ENCODE peak calls at places on chromosomes 4 and X, in eight cellular contexts. M, D, L, A, P, R, Y and C are unnamed samples.

GRCh38 chr4:39348371-39349265 is 17.5 kb downstream of the RFC1 start:
- DNase-seq in M (peak), D (no peak), L (no peak), A (no peak), P (no peak), R (no peak), Y (no peak), C (no peak)

GRCh38 chrX:46686003-46686645 is 72.8 kb downstream of the SLC9A7 start:
- DNase-seq in M (peak), D (peak), L (peak), A (peak), P (no peak), R (no peak), Y (peak), C (no peak)

GRCh38 chr4:122584517-122584916 is 36.3 kb downstream of the IL21 start:
- DNase-seq in M (no peak), D (peak), L (no peak), A (peak), P (no peak), R (no peak), Y (no peak), C (peak)

GRCh38 chr4:2335729-2336101 is 73.8 kb upstream of the MXD4 start:
- DNase-seq in M (no peak), D (no peak), L (peak), A (no peak), P (no peak), R (peak), Y (no peak), C (no peak)

GRCh38 chrX:20594985-20595384 is 328.3 kb upstream of the RPS6KA3 start:
- DNase-seq in M (no peak), D (no peak), L (peak), A (peak), P (no peak), R (no peak), Y (no peak), C (peak)

GRCh38 chrX:55815546-55815945 is 98.0 kb downstream of the RRAGB start:
- DNase-seq in M (no peak), D (no peak), L (no peak), A (no peak), P (no peak), R (no peak), Y (no peak), C (no peak)

GRCh38 chr4:19095491-19096046 is 1074.0 kb upstream of the LCORL start:
- DNase-seq in M (no peak), D (no peak), L (no peak), A (no peak), P (no peak), R (no peak), Y (no peak), C (no peak)

GRCh38 chr4:114481856-114482255 is 116.8 kb upstream of the UGT8 start:
- DNase-seq in M (no peak), D (no peak), L (no peak), A (no peak), P (no peak), R (no peak), Y (no peak), C (no peak)

GRCh38 chrX:104309169-104309568 is 54.4 kb upstream of the ESX1 start:
- DNase-seq in M (no peak), D (no peak), L (peak), A (no peak), P (no peak), R (no peak), Y (no peak), C (no peak)

GRCh38 chr4:128387600-128388351 is 100.2 kb upstream of the PGRMC2 start:
- DNase-seq in M (no peak), D (no peak), L (no peak), A (no peak), P (no peak), R (no peak), Y (no peak), C (no peak)

GRCh38 chrX:522456-522855 is 108.1 kb upstream of the SHOX start:
- DNase-seq in M (no peak), D (no peak), L (no peak), A (no peak), P (no peak), R (no peak), Y (no peak), C (no peak)

GRCh38 chrX:53319614-53320542 is 38.5 kb upstream of the IQSEC2 start:
- DNase-seq in M (no peak), D (no peak), L (peak), A (no peak), P (no peak), R (no peak), Y (peak), C (no peak)

GRCh38 chrX:16653424-16653823 is 3.5 kb downstream of the S100G start:
- DNase-seq in M (no peak), D (no peak), L (no peak), A (no peak), P (no peak), R (no peak), Y (no peak), C (no peak)

GRCh38 chr4:96093563-96093962 is 253.7 kb downstream of the PDHA2 start:
- DNase-seq in M (no peak), D (no peak), L (no peak), A (no peak), P (no peak), R (no peak), Y (no peak), C (no peak)

GRCh38 chrX:130793966-130794365 is 109.0 kb downstream of the ENOX2 start:
- DNase-seq in M (no peak), D (no peak), L (no peak), A (no peak), P (no peak), R (no peak), Y (no peak), C (no peak)

GRCh38 chr4:127249066-127249766 is 383.5 kb upstream of the INTU start:
- DNase-seq in M (no peak), D (no peak), L (no peak), A (peak), P (no peak), R (no peak), Y (no peak), C (peak)

GRCh38 chr4:30817489-30817888 is 97.3 kb downstream of the PCDH7 start:
- DNase-seq in M (no peak), D (no peak), L (no peak), A (no peak), P (no peak), R (no peak), Y (no peak), C (no peak)

GRCh38 chr4:103091601-103092223 is 7.9 kb downstream of the BDH2 start:
- DNase-seq in M (peak), D (peak), L (no peak), A (peak), P (no peak), R (no peak), Y (no peak), C (no peak)

GRCh38 chrX:153794897-153795816 is 689 bp downstream of the SSR4 start:
- DNase-seq in M (peak), D (no peak), L (peak), A (peak), P (no peak), R (no peak), Y (peak), C (no peak)

GRCh38 chrX:65574356-65574755 is 39.8 kb upstream of the LAS1L start:
- DNase-seq in M (no peak), D (no peak), L (no peak), A (no peak), P (no peak), R (no peak), Y (no peak), C (no peak)

GRCh38 chrX:47623540-47624027 is 3.9 kb upstream of the SYN1 start:
- DNase-seq in M (peak), D (peak), L (peak), A (peak), P (peak), R (peak), Y (peak), C (peak)

GRCh38 chr4:152224223-152224622 is 311.7 kb downstream of the FBXW7 start:
- DNase-seq in M (no peak), D (no peak), L (no peak), A (no peak), P (no peak), R (no peak), Y (no peak), C (no peak)

GRCh38 chr4:14897217-14897616 is 105.1 kb upstream of the CPEB2 start:
- DNase-seq in M (no peak), D (no peak), L (no peak), A (no peak), P (no peak), R (no peak), Y (no peak), C (no peak)

GRCh38 chr4:152771736-152772533 is 7.6 kb downstream of the TIGD4 start:
- DNase-seq in M (no peak), D (no peak), L (no peak), A (no peak), P (no peak), R (no peak), Y (no peak), C (no peak)

GRCh38 chr4:2255501-2256155 is 6.3 kb downstream of the MXD4 start:
- DNase-seq in M (peak), D (no peak), L (peak), A (peak), P (no peak), R (no peak), Y (no peak), C (no peak)

GRCh38 chr4:85598936-85599335 is 124.0 kb downstream of the ARHGAP24 start:
- DNase-seq in M (no peak), D (no peak), L (no peak), A (no peak), P (no peak), R (no peak), Y (no peak), C (no peak)

GRCh38 chrX:49959602-49960001 is 37.2 kb downstream of the CLCN5 start:
- DNase-seq in M (no peak), D (no peak), L (no peak), A (no peak), P (no peak), R (no peak), Y (no peak), C (no peak)

GRCh38 chrX:107968623-107969022 is 13.5 kb downstream of the TEX13B start:
- DNase-seq in M (no peak), D (no peak), L (no peak), A (no peak), P (no peak), R (no peak), Y (no peak), C (no peak)

GRCh38 chr4:86595426-86595805 is 1.3 kb downstream of the PTPN13 start:
- DNase-seq in M (no peak), D (no peak), L (no peak), A (peak), P (no peak), R (no peak), Y (no peak), C (no peak)

GRCh38 chr4:48938831-48939230 is 32.3 kb upstream of the OCIAD2 start:
- DNase-seq in M (no peak), D (no peak), L (no peak), A (no peak), P (no peak), R (no peak), Y (no peak), C (no peak)

GRCh38 chr4:13888112-13888511 is 260.6 kb upstream of the BOD1L1 start:
- DNase-seq in M (no peak), D (peak), L (no peak), A (peak), P (no peak), R (no peak), Y (no peak), C (peak)

GRCh38 chr4:68732653-68733466 is 62.4 kb upstream of the UGT2B15 start:
- DNase-seq in M (no peak), D (no peak), L (no peak), A (no peak), P (no peak), R (no peak), Y (no peak), C (no peak)

GRCh38 chr4:15906024-15906443 is 32.5 kb downstream of the FGFBP1 start:
- DNase-seq in M (peak), D (no peak), L (peak), A (no peak), P (peak), R (no peak), Y (no peak), C (no peak)